ENCODE peak calls at places on chromosome 11, in eight cellular contexts. S is substantia nigra; Z is activated CD4-positive, CD25-positive, alpha-beta regulatory T cell; E is activated CD8-positive, alpha-beta memory T cell treated with anti-CD3 and anti-CD28 coated beads, Interleukin-2, amount 50 U/mL, for 48 hours; Y is suprapubic skin; I is astrocyte; W is NCI-H1436; U is NCI-H2029 treated with DMSO at 0.1 percent for 48 hours. L is an unnamed sample.

GRCh38 chr11:67586568-67587250 is 3.1 kb downstream of the GSTP1 start:
- DNase-seq in Y (no peak), W (no peak), I (no peak), Z (no peak), S (no peak), E (no peak), U (no peak), L (no peak)

GRCh38 chr11:130772266-130773227 is 143.7 kb downstream of the SNX19 start:
- DNase-seq in I (peak), W (no peak), S (no peak), E (no peak), Y (no peak), Z (no peak), U (no peak), L (no peak)

GRCh38 chr11:112255075-112255739 is 5.5 kb downstream of the PLET1 start:
- DNase-seq in Z (no peak), Y (no peak), S (no peak), E (no peak), U (no peak), W (no peak), I (peak), L (no peak)

GRCh38 chr11:112213753-112214152 is 12.5 kb upstream of the PTS start:
- DNase-seq in S (no peak), W (no peak), I (peak), U (no peak), E (no peak), Z (no peak), Y (no peak), L (no peak)

GRCh38 chr11:125287467-125288232 is 123.1 kb downstream of the PKNOX2 start:
- DNase-seq in Z (no peak), S (no peak), E (no peak), U (no peak), Y (no peak), W (no peak), I (peak), L (no peak)

GRCh38 chr11:133887692-133888332 is 42.5 kb upstream of the SPATA19 start:
- DNase-seq in E (no peak), Z (no peak), I (no peak), W (no peak), Y (no peak), U (no peak), S (no peak), L (no peak)

GRCh38 chr11:65489061-65489705 is 9.7 kb upstream of the MALAT1 start:
- DNase-seq in Z (no peak), U (no peak), S (no peak), Y (peak), E (no peak), W (no peak), I (peak), L (no peak)

GRCh38 chr11:18749681-18750319 is 23.8 kb upstream of the IGSF22 start:
- DNase-seq in Z (no peak), E (no peak), S (no peak), I (peak), Y (no peak), W (no peak), U (no peak), L (no peak)

GRCh38 chr11:101438126-101438525 is 145.7 kb downstream of the TRPC6 start:
- DNase-seq in S (no peak), I (no peak), Z (no peak), U (no peak), E (no peak), Y (no peak), W (no peak), L (no peak)

GRCh38 chr11:122656631-122657101 is 1.1 kb downstream of the UBASH3B start:
- DNase-seq in I (peak), E (peak), Y (peak), S (no peak), W (no peak), U (no peak), Z (no peak), L (no peak)

GRCh38 chr11:71307811-71308645 is 55.7 kb upstream of the SHANK2 start:
- DNase-seq in E (peak), S (no peak), U (no peak), Z (no peak), I (no peak), W (no peak), Y (peak), L (no peak)

GRCh38 chr11:64598797-64599697 is 8.0 kb downstream of the SLC22A12 start:
- DNase-seq in U (no peak), Y (no peak), I (no peak), E (no peak), W (no peak), S (no peak), Z (no peak), L (no peak)

GRCh38 chr11:112977620-112978212 is 16.5 kb downstream of the NCAM1 start:
- DNase-seq in Z (no peak), W (no peak), E (no peak), S (no peak), I (peak), U (peak), Y (no peak), L (peak)

L was measured in NCI-H1930.